ENCODE peak calls at places on chromosomes 2 and 18, in eight cellular contexts. One of them, this sample, is unnamed.

GRCh38 chr2:216344958-216345315 is 27.3 kb downstream of the MARCHF4 start:
- DNase-seq in activated CD4-positive, alpha-beta T cell treated with anti-CD3 and anti-CD28 coated beads for 24 hours: no peak
- DNase-seq in midbrain: no peak
- DNase-seq in activated effector memory CD4-positive, alpha-beta T cell treated with Interleukin-2 at 50 U/mL for 16 hours: no peak
- DNase-seq in germinal center: no peak
- DNase-seq in NCI-H1417 treated with DMSO at 0.1 percent for 48 hours: no peak
- DNase-seq in NAMALWA: no peak
- DNase-seq in neuronal stem cell: no peak
- DNase-seq in this sample: no peak

GRCh38 chr2:39871291-39871761 is 92.3 kb upstream of the THUMPD2 start:
- DNase-seq in neuronal stem cell: no peak
- DNase-seq in germinal center: no peak
- DNase-seq in activated CD4-positive, alpha-beta T cell treated with anti-CD3 and anti-CD28 coated beads for 24 hours: no peak
- DNase-seq in NCI-H1417 treated with DMSO at 0.1 percent for 48 hours: no peak
- DNase-seq in NAMALWA: no peak
- DNase-seq in activated effector memory CD4-positive, alpha-beta T cell treated with Interleukin-2 at 50 U/mL for 16 hours: no peak
- DNase-seq in midbrain: no peak
- DNase-seq in this sample: no peak

GRCh38 chr2:27316655-27317412 is 6.1 kb downstream of the MPV17 start:
- DNase-seq in neuronal stem cell: no peak
- DNase-seq in NCI-H1417 treated with DMSO at 0.1 percent for 48 hours: no peak
- DNase-seq in midbrain: peak
- DNase-seq in germinal center: no peak
- DNase-seq in activated CD4-positive, alpha-beta T cell treated with anti-CD3 and anti-CD28 coated beads for 24 hours: no peak
- DNase-seq in NAMALWA: no peak
- DNase-seq in activated effector memory CD4-positive, alpha-beta T cell treated with Interleukin-2 at 50 U/mL for 16 hours: no peak
- DNase-seq in this sample: no peak

GRCh38 chr2:19425419-19425818 is 67.0 kb upstream of the OSR1 start:
- DNase-seq in neuronal stem cell: no peak
- DNase-seq in NAMALWA: no peak
- DNase-seq in germinal center: no peak
- DNase-seq in midbrain: no peak
- DNase-seq in activated CD4-positive, alpha-beta T cell treated with anti-CD3 and anti-CD28 coated beads for 24 hours: no peak
- DNase-seq in activated effector memory CD4-positive, alpha-beta T cell treated with Interleukin-2 at 50 U/mL for 16 hours: no peak
- DNase-seq in NCI-H1417 treated with DMSO at 0.1 percent for 48 hours: no peak
- DNase-seq in this sample: no peak

GRCh38 chr18:49464718-49465598 is 4.5 kb upstream of the DYM start:
- DNase-seq in NCI-H1417 treated with DMSO at 0.1 percent for 48 hours: no peak
- DNase-seq in germinal center: no peak
- DNase-seq in activated effector memory CD4-positive, alpha-beta T cell treated with Interleukin-2 at 50 U/mL for 16 hours: no peak
- DNase-seq in activated CD4-positive, alpha-beta T cell treated with anti-CD3 and anti-CD28 coated beads for 24 hours: no peak
- DNase-seq in neuronal stem cell: peak
- DNase-seq in NAMALWA: peak
- DNase-seq in midbrain: no peak
- DNase-seq in this sample: no peak

GRCh38 chr2:173343921-173344320 is 10.8 kb upstream of the CDCA7 start:
- DNase-seq in NCI-H1417 treated with DMSO at 0.1 percent for 48 hours: no peak
- DNase-seq in activated effector memory CD4-positive, alpha-beta T cell treated with Interleukin-2 at 50 U/mL for 16 hours: no peak
- DNase-seq in germinal center: no peak
- DNase-seq in midbrain: no peak
- DNase-seq in NAMALWA: no peak
- DNase-seq in activated CD4-positive, alpha-beta T cell treated with anti-CD3 and anti-CD28 coated beads for 24 hours: no peak
- DNase-seq in neuronal stem cell: no peak
- DNase-seq in this sample: no peak

GRCh38 chr18:63255435-63255834 is 64.1 kb downstream of the BCL2 start:
- DNase-seq in NCI-H1417 treated with DMSO at 0.1 percent for 48 hours: no peak
- DNase-seq in germinal center: no peak
- DNase-seq in activated CD4-positive, alpha-beta T cell treated with anti-CD3 and anti-CD28 coated beads for 24 hours: no peak
- DNase-seq in activated effector memory CD4-positive, alpha-beta T cell treated with Interleukin-2 at 50 U/mL for 16 hours: no peak
- DNase-seq in NAMALWA: no peak
- DNase-seq in midbrain: no peak
- DNase-seq in neuronal stem cell: no peak
- DNase-seq in this sample: no peak

GRCh38 chr18:76564117-76564516 is 69.1 kb upstream of the ZNF516 start:
- DNase-seq in activated CD4-positive, alpha-beta T cell treated with anti-CD3 and anti-CD28 coated beads for 24 hours: no peak
- DNase-seq in activated effector memory CD4-positive, alpha-beta T cell treated with Interleukin-2 at 50 U/mL for 16 hours: no peak
- DNase-seq in germinal center: no peak
- DNase-seq in midbrain: no peak
- DNase-seq in NCI-H1417 treated with DMSO at 0.1 percent for 48 hours: no peak
- DNase-seq in neuronal stem cell: no peak
- DNase-seq in NAMALWA: no peak
- DNase-seq in this sample: no peak

GRCh38 chr2:200466703-200467418 is 43.0 kb downstream of the KCTD18 start:
- DNase-seq in neuronal stem cell: no peak
- DNase-seq in NAMALWA: peak
- DNase-seq in activated effector memory CD4-positive, alpha-beta T cell treated with Interleukin-2 at 50 U/mL for 16 hours: no peak
- DNase-seq in activated CD4-positive, alpha-beta T cell treated with anti-CD3 and anti-CD28 coated beads for 24 hours: no peak
- DNase-seq in germinal center: peak
- DNase-seq in NCI-H1417 treated with DMSO at 0.1 percent for 48 hours: no peak
- DNase-seq in midbrain: peak
- DNase-seq in this sample: no peak

GRCh38 chr2:12501469-12502147 is 215.1 kb upstream of the TRIB2 start:
- DNase-seq in germinal center: peak
- DNase-seq in midbrain: no peak
- DNase-seq in NAMALWA: no peak
- DNase-seq in neuronal stem cell: no peak
- DNase-seq in activated effector memory CD4-positive, alpha-beta T cell treated with Interleukin-2 at 50 U/mL for 16 hours: peak
- DNase-seq in NCI-H1417 treated with DMSO at 0.1 percent for 48 hours: no peak
- DNase-seq in activated CD4-positive, alpha-beta T cell treated with anti-CD3 and anti-CD28 coated beads for 24 hours: peak
- DNase-seq in this sample: peak

GRCh38 chr2:233208382-233209116 is 42.9 kb upstream of the ATG16L1 start:
- DNase-seq in midbrain: no peak
- DNase-seq in neuronal stem cell: no peak
- DNase-seq in activated CD4-positive, alpha-beta T cell treated with anti-CD3 and anti-CD28 coated beads for 24 hours: no peak
- DNase-seq in activated effector memory CD4-positive, alpha-beta T cell treated with Interleukin-2 at 50 U/mL for 16 hours: no peak
- DNase-seq in NCI-H1417 treated with DMSO at 0.1 percent for 48 hours: no peak
- DNase-seq in NAMALWA: no peak
- DNase-seq in germinal center: no peak
- DNase-seq in this sample: no peak

GRCh38 chr2:222750533-222750932 is 79.1 kb downstream of the MOGAT1 start:
- DNase-seq in activated effector memory CD4-positive, alpha-beta T cell treated with Interleukin-2 at 50 U/mL for 16 hours: no peak
- DNase-seq in neuronal stem cell: no peak
- DNase-seq in midbrain: no peak
- DNase-seq in NCI-H1417 treated with DMSO at 0.1 percent for 48 hours: no peak
- DNase-seq in NAMALWA: no peak
- DNase-seq in activated CD4-positive, alpha-beta T cell treated with anti-CD3 and anti-CD28 coated beads for 24 hours: no peak
- DNase-seq in germinal center: no peak
- DNase-seq in this sample: no peak

GRCh38 chr2:238895901-238896600 is 48.2 kb downstream of the TWIST2 start:
- DNase-seq in neuronal stem cell: no peak
- DNase-seq in germinal center: no peak
- DNase-seq in activated CD4-positive, alpha-beta T cell treated with anti-CD3 and anti-CD28 coated beads for 24 hours: no peak
- DNase-seq in NAMALWA: no peak
- DNase-seq in midbrain: no peak
- DNase-seq in NCI-H1417 treated with DMSO at 0.1 percent for 48 hours: no peak
- DNase-seq in activated effector memory CD4-positive, alpha-beta T cell treated with Interleukin-2 at 50 U/mL for 16 hours: no peak
- DNase-seq in this sample: no peak

GRCh38 chr2:25342372-25343186 is 854 bp upstream of the DNMT3A start:
- DNase-seq in neuronal stem cell: peak
- DNase-seq in NAMALWA: peak
- DNase-seq in midbrain: peak
- DNase-seq in NCI-H1417 treated with DMSO at 0.1 percent for 48 hours: peak
- DNase-seq in germinal center: peak
- DNase-seq in activated CD4-positive, alpha-beta T cell treated with anti-CD3 and anti-CD28 coated beads for 24 hours: peak
- DNase-seq in activated effector memory CD4-positive, alpha-beta T cell treated with Interleukin-2 at 50 U/mL for 16 hours: peak
- DNase-seq in this sample: peak

GRCh38 chr18:32252461-32252860 is 62.6 kb downstream of the MEP1B start:
- DNase-seq in neuronal stem cell: no peak
- DNase-seq in activated CD4-positive, alpha-beta T cell treated with anti-CD3 and anti-CD28 coated beads for 24 hours: no peak
- DNase-seq in NAMALWA: no peak
- DNase-seq in activated effector memory CD4-positive, alpha-beta T cell treated with Interleukin-2 at 50 U/mL for 16 hours: no peak
- DNase-seq in NCI-H1417 treated with DMSO at 0.1 percent for 48 hours: no peak
- DNase-seq in midbrain: no peak
- DNase-seq in germinal center: no peak
- DNase-seq in this sample: no peak

GRCh38 chr18:49628993-49629795 is 67.3 kb downstream of the LIPG start:
- DNase-seq in midbrain: peak
- DNase-seq in NCI-H1417 treated with DMSO at 0.1 percent for 48 hours: no peak
- DNase-seq in neuronal stem cell: no peak
- DNase-seq in NAMALWA: no peak
- DNase-seq in activated effector memory CD4-positive, alpha-beta T cell treated with Interleukin-2 at 50 U/mL for 16 hours: no peak
- DNase-seq in germinal center: no peak
- DNase-seq in activated CD4-positive, alpha-beta T cell treated with anti-CD3 and anti-CD28 coated beads for 24 hours: no peak
- DNase-seq in this sample: no peak

GRCh38 chr2:24883946-24884345 is 36.1 kb downstream of the ADCY3 start:
- DNase-seq in activated effector memory CD4-positive, alpha-beta T cell treated with Interleukin-2 at 50 U/mL for 16 hours: no peak
- DNase-seq in neuronal stem cell: no peak
- DNase-seq in midbrain: peak
- DNase-seq in germinal center: no peak
- DNase-seq in NAMALWA: no peak
- DNase-seq in activated CD4-positive, alpha-beta T cell treated with anti-CD3 and anti-CD28 coated beads for 24 hours: no peak
- DNase-seq in NCI-H1417 treated with DMSO at 0.1 percent for 48 hours: no peak
- DNase-seq in this sample: no peak

GRCh38 chr2:72895759-72896281 is 8.6 kb downstream of the SPR start:
- DNase-seq in germinal center: no peak
- DNase-seq in neuronal stem cell: no peak
- DNase-seq in midbrain: no peak
- DNase-seq in activated CD4-positive, alpha-beta T cell treated with anti-CD3 and anti-CD28 coated beads for 24 hours: no peak
- DNase-seq in NCI-H1417 treated with DMSO at 0.1 percent for 48 hours: no peak
- DNase-seq in NAMALWA: peak
- DNase-seq in activated effector memory CD4-positive, alpha-beta T cell treated with Interleukin-2 at 50 U/mL for 16 hours: no peak
- DNase-seq in this sample: no peak

GRCh38 chr18:40159141-40160017 is 1795.7 kb upstream of the PIK3C3 start:
- DNase-seq in germinal center: no peak
- DNase-seq in neuronal stem cell: peak
- DNase-seq in activated CD4-positive, alpha-beta T cell treated with anti-CD3 and anti-CD28 coated beads for 24 hours: no peak
- DNase-seq in activated effector memory CD4-positive, alpha-beta T cell treated with Interleukin-2 at 50 U/mL for 16 hours: no peak
- DNase-seq in midbrain: peak
- DNase-seq in NCI-H1417 treated with DMSO at 0.1 percent for 48 hours: peak
- DNase-seq in NAMALWA: peak
- DNase-seq in this sample: no peak

GRCh38 chr2:30978044-30978443 is 160.2 kb downstream of the GALNT14 start:
- DNase-seq in activated CD4-positive, alpha-beta T cell treated with anti-CD3 and anti-CD28 coated beads for 24 hours: no peak
- DNase-seq in NCI-H1417 treated with DMSO at 0.1 percent for 48 hours: no peak
- DNase-seq in germinal center: no peak
- DNase-seq in midbrain: no peak
- DNase-seq in activated effector memory CD4-positive, alpha-beta T cell treated with Interleukin-2 at 50 U/mL for 16 hours: no peak
- DNase-seq in neuronal stem cell: no peak
- DNase-seq in NAMALWA: no peak
- DNase-seq in this sample: no peak

GRCh38 chr2:25497862-25498407 is 156.2 kb upstream of the DNMT3A start:
- DNase-seq in neuronal stem cell: no peak
- DNase-seq in NCI-H1417 treated with DMSO at 0.1 percent for 48 hours: no peak
- DNase-seq in germinal center: peak
- DNase-seq in activated CD4-positive, alpha-beta T cell treated with anti-CD3 and anti-CD28 coated beads for 24 hours: no peak
- DNase-seq in NAMALWA: no peak
- DNase-seq in midbrain: peak
- DNase-seq in activated effector memory CD4-positive, alpha-beta T cell treated with Interleukin-2 at 50 U/mL for 16 hours: no peak
- DNase-seq in this sample: no peak

GRCh38 chr2:152468832-152469692 is 134.1 kb downstream of the FMNL2 start:
- DNase-seq in activated effector memory CD4-positive, alpha-beta T cell treated with Interleukin-2 at 50 U/mL for 16 hours: no peak
- DNase-seq in activated CD4-positive, alpha-beta T cell treated with anti-CD3 and anti-CD28 coated beads for 24 hours: no peak
- DNase-seq in midbrain: peak
- DNase-seq in germinal center: no peak
- DNase-seq in NCI-H1417 treated with DMSO at 0.1 percent for 48 hours: no peak
- DNase-seq in NAMALWA: no peak
- DNase-seq in neuronal stem cell: no peak
- DNase-seq in this sample: no peak

GRCh38 chr18:28091197-28091596 is 85.7 kb downstream of the CDH2 start:
- DNase-seq in NCI-H1417 treated with DMSO at 0.1 percent for 48 hours: no peak
- DNase-seq in activated effector memory CD4-positive, alpha-beta T cell treated with Interleukin-2 at 50 U/mL for 16 hours: no peak
- DNase-seq in midbrain: no peak
- DNase-seq in germinal center: no peak
- DNase-seq in neuronal stem cell: no peak
- DNase-seq in NAMALWA: no peak
- DNase-seq in activated CD4-positive, alpha-beta T cell treated with anti-CD3 and anti-CD28 coated beads for 24 hours: no peak
- DNase-seq in this sample: no peak

GRCh38 chr2:133215477-133215876 is 352.8 kb downstream of the NCKAP5 start:
- DNase-seq in NAMALWA: no peak
- DNase-seq in activated CD4-positive, alpha-beta T cell treated with anti-CD3 and anti-CD28 coated beads for 24 hours: no peak
- DNase-seq in midbrain: no peak
- DNase-seq in germinal center: no peak
- DNase-seq in activated effector memory CD4-positive, alpha-beta T cell treated with Interleukin-2 at 50 U/mL for 16 hours: no peak
- DNase-seq in neuronal stem cell: no peak
- DNase-seq in NCI-H1417 treated with DMSO at 0.1 percent for 48 hours: no peak
- DNase-seq in this sample: no peak